ENCODE peak calls at places on chromosomes 13 and 19, in four cellular contexts. One of them, this sample, is unnamed.

GRCh38 chr19:4027146-4027545 is 19.6 kb downstream of the PIAS4 start:
- DNase-seq in H1: no peak
- DNase-seq in GM12878: no peak
- DNase-seq in K562: no peak
- DNase-seq in this sample: no peak

GRCh38 chr13:99572131-99572530 is 70.9 kb downstream of the TM9SF2 start:
- DNase-seq in H1: no peak
- DNase-seq in GM12878: no peak
- DNase-seq in K562: no peak
- DNase-seq in this sample: no peak

GRCh38 chr19:1274852-1275259 is 474 bp upstream of the FAM174C start:
- DNase-seq in H1: no peak
- DNase-seq in GM12878: no peak
- DNase-seq in K562: peak
- DNase-seq in this sample: no peak

GRCh38 chr19:6801397-6802086 is 29.0 kb downstream of the VAV1 start:
- DNase-seq in H1: no peak
- DNase-seq in GM12878: peak
- DNase-seq in K562: peak
- DNase-seq in this sample: peak

GRCh38 chr13:102039264-102039663 is 362.6 kb downstream of the FGF14 start:
- DNase-seq in H1: no peak
- DNase-seq in GM12878: no peak
- DNase-seq in K562: no peak
- DNase-seq in this sample: no peak

GRCh38 chr19:46423194-46423593 is 5.5 kb downstream of the PNMA8C start:
- DNase-seq in H1: no peak
- DNase-seq in GM12878: no peak
- DNase-seq in K562: no peak
- DNase-seq in this sample: no peak

GRCh38 chr19:11495481-11495880 is 10.2 kb downstream of the ZNF653 start:
- DNase-seq in H1: no peak
- DNase-seq in GM12878: no peak
- DNase-seq in K562: no peak
- DNase-seq in this sample: no peak

GRCh38 chr13:88285329-88285728 is 614.2 kb downstream of the SLITRK5 start:
- DNase-seq in H1: no peak
- DNase-seq in GM12878: no peak
- DNase-seq in K562: no peak
- DNase-seq in this sample: no peak

GRCh38 chr19:37333457-37333856 is 37.4 kb upstream of the ZNF527 start:
- DNase-seq in H1: no peak
- DNase-seq in GM12878: no peak
- DNase-seq in K562: no peak
- DNase-seq in this sample: no peak

GRCh38 chr13:30806784-30807183 is 71.4 kb downstream of the ALOX5AP start:
- DNase-seq in H1: no peak
- DNase-seq in GM12878: no peak
- DNase-seq in K562: no peak
- DNase-seq in this sample: no peak

GRCh38 chr13:106277483-106278154 is 257.8 kb downstream of the EFNB2 start:
- DNase-seq in H1: no peak
- DNase-seq in GM12878: no peak
- DNase-seq in K562: no peak
- DNase-seq in this sample: no peak

GRCh38 chr13:45511310-45512147 is 46.8 kb downstream of the COG3 start:
- DNase-seq in H1: no peak
- DNase-seq in GM12878: peak
- DNase-seq in K562: peak
- DNase-seq in this sample: peak

GRCh38 chr13:111167290-111167689 is 52.2 kb downstream of the ARHGEF7 start:
- DNase-seq in H1: no peak
- DNase-seq in GM12878: no peak
- DNase-seq in K562: no peak
- DNase-seq in this sample: no peak

GRCh38 chr13:112851107-112852046 is 117.6 kb upstream of the MCF2L start:
- DNase-seq in H1: no peak
- DNase-seq in GM12878: no peak
- DNase-seq in K562: no peak
- DNase-seq in this sample: no peak

GRCh38 chr19:17762505-17763229 is 11.4 kb downstream of the FCHO1 start:
- DNase-seq in H1: no peak
- DNase-seq in GM12878: no peak
- DNase-seq in K562: peak
- DNase-seq in this sample: no peak

GRCh38 chr19:33797821-33798633 is 1.4 kb downstream of the KCTD15 start:
- DNase-seq in H1: no peak
- DNase-seq in GM12878: no peak
- DNase-seq in K562: peak
- DNase-seq in this sample: no peak

GRCh38 chr19:13366529-13367143 is 139.6 kb downstream of the CACNA1A start:
- DNase-seq in H1: peak
- DNase-seq in GM12878: no peak
- DNase-seq in K562: peak
- DNase-seq in this sample: peak

GRCh38 chr13:109989155-109989554 is 202.8 kb upstream of the IRS2 start:
- DNase-seq in H1: no peak
- DNase-seq in GM12878: no peak
- DNase-seq in K562: no peak
- DNase-seq in this sample: no peak

GRCh38 chr19:13334801-13335481 is 171.3 kb downstream of the CACNA1A start:
- DNase-seq in H1: no peak
- DNase-seq in GM12878: no peak
- DNase-seq in K562: no peak
- DNase-seq in this sample: peak

GRCh38 chr13:99545979-99546378 is 44.7 kb downstream of the TM9SF2 start:
- DNase-seq in H1: no peak
- DNase-seq in GM12878: no peak
- DNase-seq in K562: no peak
- DNase-seq in this sample: no peak

GRCh38 chr13:36428083-36428482 is 4.2 kb upstream of the CCNA1 start:
- DNase-seq in H1: no peak
- DNase-seq in GM12878: no peak
- DNase-seq in K562: no peak
- DNase-seq in this sample: no peak

GRCh38 chr19:41278478-41278877 is 14.3 kb downstream of the HNRNPUL1 start:
- DNase-seq in H1: no peak
- DNase-seq in GM12878: no peak
- DNase-seq in K562: no peak
- DNase-seq in this sample: no peak

GRCh38 chr19:4730740-4731171 is 7.1 kb upstream of the DPP9 start:
- DNase-seq in H1: no peak
- DNase-seq in GM12878: no peak
- DNase-seq in K562: peak
- DNase-seq in this sample: peak

GRCh38 chr19:57302020-57302465 is 18.2 kb upstream of the ZNF543 start:
- DNase-seq in H1: no peak
- DNase-seq in GM12878: no peak
- DNase-seq in K562: no peak
- DNase-seq in this sample: no peak

GRCh38 chr13:43089912-43090498 is 66.6 kb downstream of the DNAJC15 start:
- DNase-seq in H1: no peak
- DNase-seq in GM12878: no peak
- DNase-seq in K562: no peak
- DNase-seq in this sample: no peak

GRCh38 chr19:10010247-10010691 is at the start of gene COL5A3:
- DNase-seq in H1: no peak
- DNase-seq in GM12878: no peak
- DNase-seq in K562: peak
- DNase-seq in this sample: no peak

GRCh38 chr13:48542581-48543341 is 9.9 kb upstream of the RCBTB2 start:
- DNase-seq in H1: no peak
- DNase-seq in GM12878: no peak
- DNase-seq in K562: no peak
- DNase-seq in this sample: no peak

GRCh38 chr13:59337070-59337469 is 826.7 kb downstream of the DIAPH3 start:
- DNase-seq in H1: no peak
- DNase-seq in GM12878: no peak
- DNase-seq in K562: no peak
- DNase-seq in this sample: no peak

GRCh38 chr13:109778102-109778542 is 8.3 kb downstream of the IRS2 start:
- DNase-seq in H1: no peak
- DNase-seq in GM12878: no peak
- DNase-seq in K562: no peak
- DNase-seq in this sample: no peak

GRCh38 chr19:4896372-4896771 is 6.3 kb downstream of the ARRDC5 start:
- DNase-seq in H1: no peak
- DNase-seq in GM12878: no peak
- DNase-seq in K562: no peak
- DNase-seq in this sample: no peak

GRCh38 chr19:18504886-18505610 is 16.8 kb downstream of the ELL start:
- DNase-seq in H1: no peak
- DNase-seq in GM12878: no peak
- DNase-seq in K562: no peak
- DNase-seq in this sample: no peak

GRCh38 chr19:34145741-34146202 is 26.5 kb upstream of the LSM14A start:
- DNase-seq in H1: no peak
- DNase-seq in GM12878: no peak
- DNase-seq in K562: peak
- DNase-seq in this sample: peak

GRCh38 chr13:68490594-68490993 is 1260.5 kb upstream of the PCDH9 start:
- DNase-seq in H1: no peak
- DNase-seq in GM12878: no peak
- DNase-seq in K562: no peak
- DNase-seq in this sample: no peak
- TF ChIP-seq YY1 in H1: no peak
- TF ChIP-seq YY1 in GM12878: no peak
- TF ChIP-seq YY1 in K562: no peak
- TF ChIP-seq YY1 in this sample: no peak

DNA sequence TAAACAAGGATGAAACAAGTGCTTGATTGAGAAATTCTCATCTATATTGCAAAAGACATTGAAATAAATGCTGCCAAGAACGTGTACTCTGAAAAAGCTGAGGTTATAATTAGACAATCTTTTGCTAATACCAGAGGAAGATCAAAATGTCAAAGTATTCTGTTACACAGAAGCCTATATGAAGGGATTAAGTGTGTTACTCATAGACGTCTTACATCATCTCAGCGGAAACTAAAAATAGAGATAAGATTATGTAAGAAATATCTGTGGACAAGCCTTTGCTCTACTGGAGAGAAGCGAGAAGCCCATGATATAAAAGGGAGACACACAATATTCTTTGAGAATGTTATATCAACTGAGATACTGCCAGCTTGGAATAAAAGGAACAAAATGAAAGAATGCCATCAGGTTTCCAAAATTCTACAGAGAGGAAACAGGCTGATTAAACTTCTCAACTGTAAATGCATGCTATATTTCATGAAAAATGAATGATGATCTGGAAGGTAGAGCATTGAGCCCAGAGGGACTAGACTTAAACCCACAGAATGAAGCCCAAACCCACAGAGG is 699.0 kb downstream of the GPC5 start:
- DNase-seq in H1: no peak
- DNase-seq in GM12878: no peak
- DNase-seq in K562: no peak
- DNase-seq in this sample: no peak
- TF ChIP-seq EGR1 in H1: no peak
- TF ChIP-seq EGR1 in GM12878: no peak
- TF ChIP-seq EGR1 in K562: no peak
- TF ChIP-seq EGR1 in this sample: no peak

GRCh38 chr19:15450528-15450890 is 753 bp upstream of the WIZ start:
- DNase-seq in H1: no peak
- DNase-seq in GM12878: no peak
- DNase-seq in K562: no peak
- DNase-seq in this sample: no peak
- TF ChIP-seq YY1 in H1: no peak
- TF ChIP-seq YY1 in GM12878: no peak
- TF ChIP-seq YY1 in K562: no peak
- TF ChIP-seq YY1 in this sample: no peak

DNA sequence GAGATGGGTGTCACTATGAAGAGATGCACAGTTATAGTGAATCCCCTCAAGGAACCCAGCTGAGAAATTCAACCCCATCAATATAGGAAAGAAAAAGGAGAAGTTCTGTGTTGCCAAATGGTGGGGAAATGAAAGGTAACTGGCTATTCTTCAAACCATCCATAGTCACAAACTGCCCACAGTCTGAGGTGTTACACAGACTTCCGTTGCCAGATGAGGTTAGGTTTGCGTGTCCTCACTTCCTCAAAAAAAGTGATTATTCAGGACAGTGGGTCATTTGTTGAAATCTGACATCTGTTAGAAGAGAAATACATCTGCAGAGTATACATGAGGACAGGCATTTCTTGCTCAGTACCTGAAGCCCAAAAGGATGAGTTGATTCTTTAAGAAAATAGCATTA is 9.0 kb downstream of the SIGLEC5 start:
- DNase-seq in H1: no peak
- DNase-seq in GM12878: peak
- DNase-seq in K562: no peak
- DNase-seq in this sample: no peak
- TF ChIP-seq EGR1 in H1: no peak
- TF ChIP-seq EGR1 in GM12878: no peak
- TF ChIP-seq EGR1 in K562: no peak
- TF ChIP-seq EGR1 in this sample: no peak

GRCh38 chr13:23703241-23703640 is 133.0 kb downstream of the TNFRSF19 start:
- DNase-seq in H1: no peak
- DNase-seq in GM12878: no peak
- DNase-seq in K562: no peak
- DNase-seq in this sample: no peak
- TF ChIP-seq YY1 in H1: no peak
- TF ChIP-seq YY1 in GM12878: no peak
- TF ChIP-seq YY1 in K562: no peak
- TF ChIP-seq YY1 in this sample: no peak

GRCh38 chr13:78595819-78596700 is 7.3 kb downstream of the POU4F1 start:
- DNase-seq in H1: no peak
- DNase-seq in GM12878: no peak
- DNase-seq in K562: no peak
- DNase-seq in this sample: no peak

GRCh38 chr13:78598382-78598781 is 5.0 kb downstream of the POU4F1 start:
- DNase-seq in H1: no peak
- DNase-seq in GM12878: no peak
- DNase-seq in K562: no peak
- DNase-seq in this sample: no peak

GRCh38 chr13:78595458-78595818 is 7.9 kb downstream of the POU4F1 start:
- DNase-seq in H1: no peak
- DNase-seq in GM12878: no peak
- DNase-seq in K562: no peak
- DNase-seq in this sample: no peak

GRCh38 chr13:78598933-78599332 is 4.4 kb downstream of the POU4F1 start:
- DNase-seq in H1: no peak
- DNase-seq in GM12878: no peak
- DNase-seq in K562: no peak
- DNase-seq in this sample: no peak

GRCh38 chr13:78596701-78597550 is 6.4 kb downstream of the POU4F1 start:
- DNase-seq in H1: no peak
- DNase-seq in GM12878: no peak
- DNase-seq in K562: no peak
- DNase-seq in this sample: no peak
- TF ChIP-seq EGR1 in H1: no peak
- TF ChIP-seq EGR1 in GM12878: no peak
- TF ChIP-seq EGR1 in K562: no peak
- TF ChIP-seq EGR1 in this sample: no peak

GRCh38 chr19:54307389-54307788 is 5.6 kb downstream of the LILRA5 start:
- DNase-seq in H1: no peak
- DNase-seq in GM12878: no peak
- DNase-seq in K562: no peak
- DNase-seq in this sample: no peak
- TF ChIP-seq YY1 in H1: no peak
- TF ChIP-seq YY1 in GM12878: no peak
- TF ChIP-seq YY1 in K562: no peak
- TF ChIP-seq YY1 in this sample: no peak

This sample was measured in HCT116.